ENCODE peak calls at places on chromosomes 3 and 15, in ten cellular contexts. Y is Daoy; V is posterior cingulate gyrus; O is AG04450; G is ELF-1; F is M059J; E is mucosa of descending colon; K is HCEC 1CT; A is GM12865; W is CD8-positive, alpha-beta T cell. C is an unnamed sample.

GRCh38 chr15:43775411-43775965 is 1.3 kb downstream of the ELL3 start:
- DNase-seq in Y (peak; percentile 71), V (no peak), O (no peak), G (peak; percentile 53), F (peak; percentile 75), E (peak; percentile 73), K (peak; percentile 48), A (no peak), W (no peak), C (no peak)

GRCh38 chr3:174168538-174169254 is 690.4 kb upstream of the NAALADL2 start:
- DNase-seq in Y (no peak), V (peak; percentile 50), O (no peak), G (no peak), F (no peak), E (no peak), K (no peak), A (no peak), W (no peak), C (no peak)

GRCh38 chr3:41966206-41966605 is 4.3 kb upstream of the ULK4 start:
- DNase-seq in Y (no peak), V (no peak), O (no peak), G (peak; percentile 9), F (no peak), E (no peak), K (no peak), A (no peak), W (no peak), C (no peak)

GRCh38 chr15:89121414-89121813 is 33.2 kb downstream of the ABHD2 start:
- DNase-seq in Y (no peak), V (no peak), O (no peak), G (no peak), F (no peak), E (peak; percentile 70), K (no peak), A (no peak), W (no peak), C (no peak)

GRCh38 chr15:22893881-22894280 is 55.4 kb downstream of the NIPA2 start:
- DNase-seq in Y (no peak), V (peak; percentile 45), O (no peak), G (no peak), F (no peak), E (no peak), K (no peak), A (no peak), W (no peak), C (no peak)

GRCh38 chr15:42344763-42345162 is 14.5 kb upstream of the CAPN3 start:
- DNase-seq in Y (peak; percentile 9), V (no peak), O (no peak), G (no peak), F (peak; percentile 33), E (no peak), K (peak; percentile 85), A (no peak), W (no peak), C (no peak)

GRCh38 chr3:184788751-184789150 is 23.2 kb upstream of the VPS8 start:
- DNase-seq in Y (peak; percentile 68), V (no peak), O (no peak), G (no peak), F (peak; percentile 90), E (no peak), K (no peak), A (no peak), W (no peak), C (no peak)

GRCh38 chr3:69094467-69095205 is 9.9 kb downstream of the ARL6IP5 start:
- DNase-seq in Y (peak; percentile 13), V (no peak), O (no peak), G (no peak), F (peak; percentile 66), E (no peak), K (peak; percentile 57), A (peak; percentile 28), W (no peak), C (no peak)

GRCh38 chr15:22786868-22787698 is 639 bp downstream of the NIPA1 start:
- DNase-seq in Y (peak; percentile 28), V (peak; percentile 87), O (no peak), G (peak; percentile 54), F (peak; percentile 26), E (peak; percentile 66), K (peak; percentile 11), A (peak; percentile 50), W (peak; percentile 9), C (no peak)

GRCh38 chr3:184321666-184322065 is 7.3 kb downstream of the EIF4G1 start:
- DNase-seq in Y (no peak), V (peak; percentile 63), O (no peak), G (no peak), F (no peak), E (no peak), K (no peak), A (no peak), W (no peak), C (no peak)

GRCh38 chr3:132255041-132255745 is 62.0 kb upstream of the ACP3 start:
- DNase-seq in Y (peak; percentile 95), V (no peak), O (peak; percentile 55), G (no peak), F (peak; percentile 38), E (no peak), K (peak; percentile 90), A (no peak), W (no peak), C (no peak)

GRCh38 chr3:32990116-32990515 is 38.7 kb downstream of the CCR4 start:
- DNase-seq in Y (no peak), V (no peak), O (no peak), G (no peak), F (no peak), E (no peak), K (no peak), A (no peak), W (no peak), C (no peak)

GRCh38 chr15:68210821-68211655 is 5.9 kb upstream of the CALML4 start:
- DNase-seq in Y (peak; percentile 50), V (peak; percentile 98), O (no peak), G (peak; percentile 71), F (no peak), E (no peak), K (no peak), A (peak; percentile 61), W (peak; percentile 42), C (no peak)

GRCh38 chr15:60010467-60011257 is 6.6 kb downstream of the FOXB1 start:
- DNase-seq in Y (no peak), V (no peak), O (no peak), G (no peak), F (no peak), E (no peak), K (no peak), A (no peak), W (no peak), C (no peak)

GRCh38 chr3:50885070-50885469 is 210.3 kb downstream of the DOCK3 start:
- DNase-seq in Y (no peak), V (no peak), O (no peak), G (no peak), F (no peak), E (no peak), K (no peak), A (no peak), W (no peak), C (no peak)

GRCh38 chr3:14822875-14823807 is 4.4 kb downstream of the FGD5 start:
- DNase-seq in Y (no peak), V (peak; percentile 48), O (no peak), G (peak; percentile 39), F (no peak), E (no peak), K (no peak), A (no peak), W (no peak), C (peak; percentile 26)

GRCh38 chr3:105938101-105938500 is 69.3 kb upstream of the CBLB start:
- DNase-seq in Y (peak; percentile 11), V (no peak), O (no peak), G (no peak), F (peak; percentile 58), E (no peak), K (peak; percentile 43), A (no peak), W (no peak), C (no peak)

GRCh38 chr15:82663186-82663600 is 16.0 kb upstream of the CPEB1 start:
- DNase-seq in Y (peak; percentile 56), V (peak; percentile 65), O (no peak), G (peak; percentile 84), F (peak; percentile 33), E (no peak), K (peak; percentile 40), A (peak; percentile 66), W (no peak), C (peak; percentile 18)

GRCh38 chr3:66898155-66898554 is 100.0 kb upstream of the KBTBD8 start:
- DNase-seq in Y (no peak), V (no peak), O (no peak), G (no peak), F (no peak), E (no peak), K (no peak), A (no peak), W (no peak), C (no peak)

GRCh38 chr15:66085128-66085527 is 168.4 kb downstream of the MEGF11 start:
- DNase-seq in Y (no peak), V (peak; percentile 44), O (no peak), G (peak; percentile 70), F (no peak), E (no peak), K (no peak), A (peak; percentile 39), W (no peak), C (no peak)

GRCh38 chr15:81948751-81949150 is 97.1 kb downstream of the MEX3B start:
- DNase-seq in Y (peak; percentile 71), V (no peak), O (no peak), G (no peak), F (peak; percentile 49), E (no peak), K (no peak), A (peak; percentile 56), W (no peak), C (peak; percentile 23)

GRCh38 chr3:151307131-151307530 is 9.5 kb downstream of the GPR87 start:
- DNase-seq in Y (no peak), V (no peak), O (no peak), G (no peak), F (no peak), E (no peak), K (no peak), A (no peak), W (no peak), C (no peak)

GRCh38 chr3:109387241-109387640 is 49.9 kb upstream of the DPPA4 start:
- DNase-seq in Y (no peak), V (no peak), O (no peak), G (no peak), F (no peak), E (no peak), K (no peak), A (no peak), W (no peak), C (no peak)

GRCh38 chr15:51077565-51078153 is 17.0 kb downstream of the TNFAIP8L3 start:
- DNase-seq in Y (peak; percentile 95), V (peak; percentile 88), O (no peak), G (peak; percentile 94), F (no peak), E (peak; percentile 71), K (no peak), A (peak; percentile 80), W (peak; percentile 25), C (no peak)

GRCh38 chr15:100897873-100898490 is 18.4 kb downstream of the ALDH1A3 start:
- DNase-seq in Y (no peak), V (no peak), O (no peak), G (no peak), F (no peak), E (no peak), K (no peak), A (no peak), W (no peak), C (no peak)

GRCh38 chr3:79258479-79258878 is 509.3 kb downstream of the ROBO1 start:
- DNase-seq in Y (no peak), V (no peak), O (no peak), G (no peak), F (no peak), E (no peak), K (peak; percentile 46), A (no peak), W (no peak), C (no peak)

GRCh38 chr3:126367316-126367805 is 10.2 kb upstream of the KLF15 start:
- DNase-seq in Y (no peak), V (peak; percentile 59), O (no peak), G (no peak), F (peak; percentile 18), E (peak; percentile 13), K (no peak), A (no peak), W (no peak), C (no peak)

GRCh38 chr15:43402255-43402654 is 31.4 kb downstream of the TUBGCP4 start:
- DNase-seq in Y (no peak), V (no peak), O (no peak), G (no peak), F (no peak), E (no peak), K (no peak), A (no peak), W (no peak), C (no peak)

C was measured in HL-60.